ENCODE peak calls at places on chromosomes 1 and 21, in six cellular contexts. N is HepG2, I is K562, E is A549, S is GM12878, Z is upper lobe of left lung. A is an unnamed sample.

GRCh38 chr1:212329104-212329503 is 43.9 kb downstream of the PPP2R5A start:
- ATAC-seq in E (no peak), S (no peak), Z (no peak), N (no peak), I (no peak), A (no peak)

GRCh38 chr21:17542371-17542992 is 29.6 kb downstream of the CXADR start:
- ATAC-seq in I (no peak), N (peak; percentile 91), S (no peak), Z (peak; percentile 46), E (peak; percentile 68), A (no peak)

GRCh38 chr1:159509440-159510222 is 26.2 kb downstream of the OR10J5 start:
- ATAC-seq in N (no peak), I (no peak), S (no peak), Z (no peak), E (no peak), A (no peak)

GRCh38 chr1:109740615-109741373 is at the start of gene GSTM3:
- ATAC-seq in N (peak; percentile 74), Z (peak; percentile 13), E (peak; percentile 63), S (no peak), I (peak; percentile 47), A (peak; percentile 54)

GRCh38 chr1:168709407-168709891 is 19.6 kb downstream of the DPT start:
- ATAC-seq in E (peak; percentile 78), N (peak; percentile 60), I (no peak), S (no peak), Z (peak; percentile 89), A (peak; percentile 84)

GRCh38 chr1:24409535-24409934 is 4.0 kb downstream of the STPG1 start:
- ATAC-seq in N (no peak), E (peak; percentile 28), Z (no peak), S (no peak), I (no peak), A (no peak)

GRCh38 chr1:244297616-244298015 is 154.1 kb downstream of the ADSS2 start:
- ATAC-seq in E (no peak), S (no peak), N (no peak), Z (no peak), I (no peak), A (no peak)

GRCh38 chr21:26546698-26547097 is 26.4 kb downstream of the CYYR1 start:
- ATAC-seq in S (no peak), I (no peak), N (no peak), Z (peak; percentile 45), E (no peak), A (peak; percentile 71)

GRCh38 chr1:160978510-160978927 is 23.9 kb upstream of the ITLN2 start:
- ATAC-seq in E (no peak), N (peak; percentile 80), S (no peak), I (no peak), Z (no peak), A (no peak)

GRCh38 chr1:29033829-29034466 is 89.8 kb downstream of the TMEM200B start:
- ATAC-seq in I (peak; percentile 75), E (peak; percentile 58), S (peak; percentile 61), Z (no peak), N (no peak), A (no peak)

GRCh38 chr21:46096997-46097825 is 701 bp upstream of the COL6A2 start:
- ATAC-seq in I (peak; percentile 5), N (peak; percentile 8), S (no peak), Z (peak; percentile 8), E (peak; percentile 14), A (peak; percentile 19)

GRCh38 chr1:62487956-62488355 is 51.1 kb downstream of the USP1 start:
- ATAC-seq in S (no peak), E (no peak), N (no peak), I (no peak), Z (no peak), A (no peak)

GRCh38 chr1:163039694-163040093 is 29.5 kb upstream of the RGS4 start:
- ATAC-seq in I (no peak), E (no peak), S (no peak), N (no peak), Z (no peak), A (no peak)

GRCh38 chr1:219778793-219779369 is 149.5 kb downstream of the SLC30A10 start:
- ATAC-seq in S (no peak), E (no peak), N (no peak), Z (no peak), I (no peak), A (no peak)

GRCh38 chr1:114511048-114511785 is at the start of gene TRIM33:
- ATAC-seq in E (peak; percentile 89), Z (peak; percentile 97), I (peak; percentile 74), S (peak; percentile 72), N (peak; percentile 78), A (peak; percentile 95)

GRCh38 chr1:119554188-119554587 is 47.2 kb downstream of the HSD3B1 start:
- ATAC-seq in E (no peak), S (no peak), I (peak; percentile 31), N (peak; percentile 38), Z (peak; percentile 78), A (no peak)

GRCh38 chr1:223344491-223344890 is 19.5 kb downstream of the SUSD4 start:
- ATAC-seq in Z (peak; percentile 37), I (no peak), N (no peak), E (no peak), S (no peak), A (peak; percentile 20)

GRCh38 chr1:226069818-226070489 is 7.4 kb downstream of the H3-3A start:
- ATAC-seq in E (no peak), N (no peak), Z (no peak), S (no peak), I (no peak), A (no peak)

GRCh38 chr1:235320521-235321179 is 7.3 kb downstream of the ARID4B start:
- ATAC-seq in Z (no peak), N (no peak), I (peak; percentile 4), S (no peak), E (no peak), A (no peak)

GRCh38 chr1:59379028-59379728 is 82.3 kb downstream of the FGGY start:
- ATAC-seq in I (no peak), E (no peak), S (no peak), N (no peak), Z (no peak), A (no peak)

GRCh38 chr1:51285055-51285454 is 45.3 kb downstream of the TTC39A start:
- ATAC-seq in I (peak; percentile 8), N (no peak), Z (no peak), E (no peak), S (peak; percentile 95), A (no peak)

GRCh38 chr1:183022202-183023145 is 746 bp upstream of the LAMC1 start:
- ATAC-seq in I (peak; percentile 62), Z (peak; percentile 82), S (peak; percentile 54), E (peak; percentile 75), N (peak; percentile 57), A (peak; percentile 90)

GRCh38 chr1:152188673-152189591 is 29.9 kb upstream of the RPTN start:
- ATAC-seq in E (peak; percentile 86), N (peak; percentile 66), I (peak; percentile 89), S (peak; percentile 87), Z (peak; percentile 87), A (peak; percentile 65)

GRCh38 chr1:113677250-113678158 is 81.8 kb downstream of the PHTF1 start:
- ATAC-seq in N (no peak), I (peak; percentile 96), E (peak; percentile 60), Z (peak; percentile 47), S (peak; percentile 74), A (no peak)

GRCh38 chr1:208343226-208343625 is 99.0 kb upstream of the PLXNA2 start:
- ATAC-seq in E (no peak), N (no peak), Z (no peak), I (no peak), S (no peak), A (no peak)

DNA sequence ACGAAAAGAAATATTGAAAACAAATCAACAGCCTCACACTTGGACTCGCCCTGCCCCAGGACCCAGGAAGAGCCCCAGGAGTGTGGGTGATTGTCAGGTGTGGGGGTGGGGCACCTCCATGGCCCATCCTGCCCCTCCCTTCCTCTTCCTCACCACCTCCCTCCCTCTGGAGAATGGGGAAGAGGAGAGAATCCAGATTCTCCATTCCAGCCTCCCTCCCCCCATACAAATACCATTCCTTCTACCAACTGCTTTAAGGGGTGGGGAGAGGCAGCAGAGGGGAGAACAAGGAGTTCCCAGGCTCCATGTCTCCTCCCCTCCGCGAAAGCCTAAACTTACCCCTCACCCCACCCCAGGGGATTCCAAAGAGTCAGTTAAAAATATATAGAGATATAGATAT is 36.7 kb downstream of the MEF2D start:
- ATAC-seq in Z (no peak), E (no peak), S (no peak), N (no peak), I (no peak), A (peak; percentile 86)
- TF ChIP-seq EP300 in Z (no peak), E (no peak), S (no peak), N (no peak), I (no peak), A (no peak)

DNA sequence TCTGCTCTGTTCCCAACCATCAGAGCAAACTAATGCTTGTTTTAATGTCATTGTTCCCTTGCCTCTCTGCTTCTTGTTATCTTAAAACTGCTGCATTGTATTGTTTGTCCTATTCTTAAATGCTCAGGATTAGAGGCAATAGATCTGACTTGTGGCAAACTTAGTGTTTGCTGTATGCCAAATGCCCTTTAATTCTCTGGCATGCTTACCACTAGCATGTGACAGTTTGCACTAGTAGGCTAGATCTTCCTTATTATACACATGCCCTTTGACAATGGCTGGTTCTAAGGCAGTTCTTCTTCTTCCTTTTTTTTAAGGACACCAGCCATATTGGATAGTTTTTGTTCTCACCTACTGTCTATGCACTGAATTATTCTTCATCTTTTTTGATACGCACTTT is 30.1 kb downstream of the PALMD start:
- ATAC-seq in I (no peak), S (no peak), N (no peak), Z (no peak), E (no peak), A (no peak)
- TF ChIP-seq CTCF in I (no peak), S (no peak), N (no peak), Z (no peak), E (no peak), A (no peak)

DNA sequence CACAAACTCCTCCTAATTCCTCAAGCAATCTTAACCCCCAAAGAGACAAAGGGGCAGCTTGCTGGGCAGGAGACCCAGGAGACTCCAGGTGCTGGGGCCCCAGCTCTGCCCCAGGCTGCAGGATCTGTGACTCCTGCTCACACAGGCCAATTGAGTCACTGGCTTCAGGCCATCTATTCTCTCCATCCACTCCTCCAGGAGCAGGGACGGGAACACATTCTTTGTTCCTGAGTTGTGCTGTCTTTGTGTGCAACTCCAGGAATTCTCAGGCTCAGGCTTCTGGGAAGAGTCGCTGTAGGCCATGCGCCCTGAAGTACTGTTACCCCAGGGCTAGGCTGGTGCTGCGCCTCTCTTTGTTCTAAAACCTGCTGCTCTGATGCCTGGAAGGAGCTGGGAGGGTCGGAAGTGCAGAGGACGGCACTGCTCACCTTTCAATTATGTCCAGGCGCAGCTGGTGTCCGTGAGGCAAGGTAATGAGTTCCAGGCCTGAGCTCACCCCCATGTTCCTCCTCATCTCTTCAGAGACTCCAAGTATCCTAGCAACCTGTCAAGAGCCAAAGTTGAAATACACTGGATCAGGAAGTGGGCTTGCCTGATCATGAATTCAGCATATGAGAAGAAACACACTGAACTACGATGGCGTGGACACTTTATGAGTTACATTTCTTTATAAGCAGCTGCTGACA is 105.9 kb downstream of the BCAR3 start:
- ATAC-seq in N (no peak), E (no peak), S (no peak), I (no peak), Z (no peak), A (no peak)
- H3K4me3 ChIP-seq in N (no peak overlapping the region), E (no peak overlapping the region), S (no peak overlapping the region), I (no peak overlapping the region), Z (no peak overlapping the region), A (no peak overlapping the region)

DNA sequence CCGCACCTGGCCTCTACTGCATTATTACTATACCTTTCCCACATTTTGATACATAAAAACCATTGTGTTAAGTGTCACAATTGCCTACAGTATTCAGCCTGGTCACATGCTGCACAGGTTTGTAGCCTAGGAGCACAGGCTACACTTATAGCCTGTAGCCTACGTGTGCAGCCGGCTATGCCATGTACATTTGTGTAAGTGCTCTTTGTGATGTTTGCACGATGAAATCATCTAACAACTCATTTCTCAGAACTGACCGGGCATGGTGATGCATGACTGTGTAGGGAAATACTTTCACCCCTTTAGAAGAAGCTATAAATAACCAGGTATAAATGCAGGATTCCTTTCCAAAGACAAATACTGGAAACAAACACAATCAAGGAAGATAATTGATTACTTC is 12.1 kb downstream of the ERG start:
- ATAC-seq in I (no peak), S (no peak), E (peak; percentile 42), Z (peak; percentile 41), N (no peak), A (no peak)
- TF ChIP-seq EP300 in I (no peak), S (no peak), E (no peak), Z (no peak), N (no peak), A (no peak)

A was measured in gastroesophageal sphincter.